ENCODE peak calls at places on chromosomes 7 and 10, in four cellular contexts. R, H, P and U are unnamed samples.

GRCh38 chr7:34133983-34134782 is 228.8 kb downstream of the BMPER start:
- DNase-seq in R (peak; percentile 89), H (peak; percentile 51), P (peak; percentile 64), U (peak; percentile 42)

GRCh38 chr10:47276071-47276470 is 23.9 kb upstream of the GDF10 start:
- DNase-seq in H (no peak), R (peak; percentile 16), P (no peak), U (no peak)

GRCh38 chr7:70749831-70750230 is 382.1 kb upstream of the GALNT17 start:
- DNase-seq in R (no peak), P (no peak), H (no peak), U (no peak)

GRCh38 chr10:6224781-6225180 is 22.0 kb downstream of the PFKFB3 start:
- DNase-seq in P (no peak), H (no peak), R (no peak), U (no peak)

GRCh38 chr7:12210179-12211053 is 678 bp upstream of the TMEM106B start:
- DNase-seq in H (peak; percentile 39), P (peak; percentile 31), R (no peak), U (peak; percentile 57)

GRCh38 chr7:66557214-66558200 is 71.2 kb upstream of the KCTD7 start:
- DNase-seq in R (peak; percentile 99), P (peak; percentile 56), H (peak; percentile 72), U (peak; percentile 78)

GRCh38 chr10:118272090-118272775 is 69.9 kb downstream of the FAM204A start:
- DNase-seq in P (no peak), R (no peak), H (no peak), U (peak; percentile 12)

GRCh38 chr10:100670828-100671479 is 74.4 kb upstream of the PAX2 start:
- DNase-seq in H (peak; percentile 28), P (peak; percentile 47), R (peak; percentile 94), U (peak; percentile 27)

GRCh38 chr10:100186253-100186780 is 488 bp upstream of the ERLIN1 start:
- DNase-seq in H (no peak), R (no peak), P (peak; percentile 48), U (peak; percentile 58)

GRCh38 chr10:43318456-43318855 is 51.6 kb upstream of the RASGEF1A start:
- DNase-seq in R (no peak), P (no peak), H (no peak), U (no peak)

GRCh38 chr7:141737118-141737835 is 881 bp upstream of the SSBP1 start:
- DNase-seq in P (no peak), H (peak; percentile 30), R (no peak), U (peak; percentile 44)

GRCh38 chr7:85529831-85530230 is 343.0 kb upstream of the SEMA3D start:
- DNase-seq in H (no peak), R (no peak), P (no peak), U (no peak)

DNA sequence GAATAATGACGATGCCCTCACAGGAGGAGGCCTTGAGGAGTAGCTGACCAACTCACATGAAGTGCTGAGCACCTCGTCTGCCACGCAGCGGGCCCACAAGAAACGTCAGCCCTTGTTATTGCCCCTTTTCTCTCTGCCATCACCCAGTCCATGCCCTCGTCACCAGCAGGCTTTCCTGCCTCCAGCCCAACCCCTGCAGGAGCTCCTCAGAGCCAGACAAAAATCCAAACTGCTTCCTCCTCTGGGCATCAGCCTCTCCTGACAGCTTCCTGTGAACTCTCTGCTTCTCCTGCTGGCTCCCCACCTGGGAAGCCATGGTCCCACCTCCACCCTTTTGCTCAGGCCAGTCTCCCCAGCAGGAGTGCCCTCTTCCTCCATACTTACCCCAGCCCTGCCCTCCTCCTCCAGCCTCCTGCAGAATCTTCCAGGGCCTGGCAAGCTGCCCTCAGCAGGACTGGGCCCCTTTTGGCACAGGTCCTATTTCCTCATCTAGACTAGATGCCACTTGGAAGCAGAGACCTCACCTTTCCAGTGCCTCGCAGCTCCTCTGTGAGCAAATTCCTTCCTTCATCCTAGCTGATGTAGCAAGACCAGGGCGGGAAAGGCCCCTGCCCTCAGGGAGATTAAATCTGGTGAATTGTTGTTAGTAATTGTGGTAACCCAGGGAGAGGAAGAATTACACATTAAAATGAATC is 115.1 kb downstream of the C10orf105 start:
- DNase-seq in R (no peak), P (no peak), H (peak; percentile 44), U (peak; percentile 76)
- H3K27ac ChIP-seq in R (no peak overlapping the region), P (peak overlapping the region; percentile 38), H (no peak overlapping the region), U (no peak overlapping the region)

DNA sequence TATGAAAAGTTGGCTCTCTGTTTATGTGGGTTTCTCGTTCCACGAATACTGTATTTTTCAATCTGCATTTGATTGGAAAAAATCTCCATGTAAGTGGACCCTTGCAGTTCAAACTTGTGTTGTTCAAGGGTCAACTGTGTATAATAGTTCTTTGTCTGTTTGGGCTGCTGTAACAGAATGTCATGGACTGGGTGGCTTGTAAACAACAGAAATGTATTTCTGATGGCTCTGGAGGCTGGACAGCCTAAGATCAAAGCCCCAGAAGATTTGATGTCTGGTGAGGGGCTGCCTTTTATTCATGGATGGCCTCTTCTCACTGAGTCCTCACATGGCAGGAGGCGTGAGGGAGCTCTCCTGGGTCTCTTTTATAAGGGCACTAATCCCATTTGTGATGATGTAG is 36.2 kb downstream of the INPP5F start:
- DNase-seq in P (no peak), H (no peak), R (no peak), U (no peak)
- TF ChIP-seq EP300 in P (no peak), H (no peak), R (no peak), U (no peak)

GRCh38 chr10:95395947-95396449 is 105.2 kb upstream of the PDLIM1 start:
- DNase-seq in R (no peak), H (peak; percentile 73), P (no peak), U (no peak)

GRCh38 chr10:95392711-95393164 is 101.9 kb upstream of the PDLIM1 start:
- DNase-seq in H (no peak), R (no peak), P (no peak), U (no peak)

GRCh38 chr10:95392250-95392584 is 101.4 kb upstream of the PDLIM1 start:
- DNase-seq in R (no peak), P (no peak), H (no peak), U (no peak)

GRCh38 chr10:95391570-95392249 is 100.9 kb upstream of the PDLIM1 start:
- DNase-seq in P (peak; percentile 8), R (no peak), H (no peak), U (no peak)

DNA sequence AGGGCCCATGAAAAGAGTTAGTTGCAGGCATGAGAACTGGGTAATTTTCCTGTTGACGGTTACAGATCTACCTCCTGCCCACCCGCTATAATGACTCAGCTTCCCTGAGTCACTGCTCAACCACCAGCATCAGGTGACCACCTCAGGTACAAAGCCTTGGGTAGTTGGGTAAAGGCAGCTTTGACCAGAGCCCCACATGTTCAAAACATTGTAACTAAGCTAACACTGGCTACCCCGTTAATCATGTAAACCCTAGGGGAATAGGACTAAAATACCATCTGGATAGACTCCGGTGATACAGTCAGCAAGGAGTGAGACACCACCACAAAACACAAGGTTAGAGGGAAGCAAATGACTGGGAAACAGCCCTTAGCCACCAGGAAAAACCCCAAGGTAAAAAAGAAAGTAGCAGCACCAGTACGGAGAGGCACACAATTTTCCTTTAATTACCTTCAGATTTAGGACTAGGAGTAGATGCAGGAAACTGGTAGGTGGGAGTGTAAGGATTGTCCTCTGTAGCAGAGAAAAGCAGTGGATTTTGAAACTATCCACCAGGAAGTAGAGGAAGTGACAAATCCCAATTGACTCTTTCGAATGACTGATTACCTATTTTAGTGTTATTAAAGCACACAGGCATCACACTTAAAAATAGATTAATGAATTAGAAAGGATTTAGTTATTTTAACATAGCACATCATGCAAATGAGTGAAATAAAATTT is 103.5 kb upstream of the PDLIM1 start:
- DNase-seq in R (no peak), H (no peak), P (peak; percentile 5), U (no peak)
- H3K27ac ChIP-seq in R (no peak overlapping the region), H (peak overlapping the region; percentile 95), P (no peak overlapping the region), U (peak overlapping the region; percentile 9)

DNA sequence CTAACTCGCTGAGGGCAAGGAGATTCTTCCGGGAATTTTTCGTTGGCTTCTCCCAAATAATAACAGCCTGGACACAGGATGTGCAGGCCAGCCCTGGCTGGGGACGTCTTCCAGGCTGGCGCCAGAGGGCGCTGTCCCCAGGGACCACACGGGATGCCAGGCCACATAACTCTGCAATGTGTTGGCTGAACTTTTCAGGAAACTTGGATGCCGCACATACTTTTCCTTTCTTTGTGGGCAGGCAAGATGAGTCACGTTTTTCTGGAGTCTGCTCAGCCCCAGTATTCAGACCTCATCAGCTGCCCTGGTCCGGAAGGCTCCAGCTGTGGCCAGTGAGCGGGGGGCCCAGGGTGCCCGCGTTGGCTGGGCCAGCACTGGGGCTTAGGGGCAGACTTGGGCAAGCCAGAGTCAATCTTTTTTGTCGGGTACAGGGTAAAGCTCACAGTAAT is 122.7 kb downstream of the PRKAG2 start:
- DNase-seq in H (peak; percentile 80), P (peak; percentile 98), R (peak; percentile 86), U (peak; percentile 74)
- TF ChIP-seq EP300 in H (peak; percentile 38), P (peak; percentile 87), R (no peak), U (no peak)

GRCh38 chr7:75843470-75844116 is 30.0 kb upstream of the CCL24 start:
- DNase-seq in H (no peak), P (no peak), R (no peak), U (no peak)
- H3K27ac ChIP-seq in H (no peak overlapping the region), P (peak overlapping the region; percentile 79), R (no peak overlapping the region), U (peak overlapping the region; percentile 45)

GRCh38 chr10:67884313-67884841 is at the start of gene SIRT1:
- DNase-seq in R (peak; percentile 96), P (peak; percentile 91), H (peak; percentile 97), U (peak; percentile 98)
- TF ChIP-seq EP300 in R (no peak), P (no peak), H (no peak), U (no peak)

DNA sequence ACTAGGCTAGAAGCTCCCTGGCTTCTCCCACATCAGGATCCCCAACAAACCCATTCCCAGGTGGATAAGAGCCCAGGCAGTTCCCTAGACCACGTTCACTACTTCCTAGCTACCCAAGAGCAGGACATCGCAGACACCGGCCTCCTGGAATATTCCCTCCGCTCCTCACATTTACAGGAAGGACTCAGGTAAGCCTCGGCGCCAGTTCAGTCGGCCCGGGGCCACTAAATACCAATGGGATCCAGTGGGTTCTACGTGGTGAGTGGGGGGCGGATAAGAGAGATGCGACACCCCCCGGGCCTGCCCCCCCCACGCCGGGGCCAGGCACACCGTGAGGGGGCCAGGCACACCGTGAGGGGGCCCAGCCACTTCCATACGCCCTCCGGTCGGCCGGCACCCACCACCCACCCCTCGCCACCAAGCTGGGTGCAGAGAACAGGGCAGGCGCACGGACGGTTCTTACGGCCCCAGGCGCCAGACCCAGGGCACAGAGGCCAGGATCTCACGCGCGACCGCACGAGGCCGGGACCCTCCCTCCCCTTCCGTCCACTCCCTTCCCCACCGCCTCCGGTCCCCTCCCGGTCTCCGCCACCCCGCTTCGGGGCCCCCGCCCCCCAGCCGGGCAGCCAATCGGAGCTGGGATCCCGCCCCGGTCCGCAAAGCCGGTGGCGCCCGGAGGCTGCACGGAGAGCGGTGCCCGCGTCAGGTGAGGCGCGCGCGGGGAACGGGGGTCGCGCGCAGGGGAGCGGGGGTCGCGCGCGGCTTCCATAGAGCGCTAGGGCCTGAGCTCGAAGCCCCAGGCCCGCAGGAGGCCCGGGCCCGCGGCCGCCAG is at the start of gene BLVRA:
- DNase-seq in P (peak; percentile 90), R (peak; percentile 85), H (peak; percentile 68), U (peak; percentile 72)
- H3K27ac ChIP-seq in P (peak within 1 kb of the TSS; percentile 95), R (no peak within 1 kb of the TSS), H (peak within 1 kb of the TSS; percentile 90), U (peak within 1 kb of the TSS; percentile 84)